ENCODE peak calls at places on chromosome 11, in eight cellular contexts. R is stimulated activated CD4-positive, alpha-beta T cell treated with anti-CD3 and anti-CD28 coated beads, Interleukin-1b, Interleukin-23, amount 100 ng/mL, for 24 hours; O is RPMI8226; V is COR-L47; T is non-pigmented ciliary epithelial cell; G is cardiac muscle cell; W is GM10248; L is anterior cingulate cortex. M is an unnamed sample.

GRCh38 chr11:39361557-39361956 is 2097.9 kb downstream of the LRRC4C start:
- DNase-seq in V (no peak), O (no peak), W (no peak), T (no peak), R (no peak), L (no peak), G (no peak), M (no peak)

GRCh38 chr11:64533501-64533900 is 57.5 kb upstream of the SLC22A12 start:
- DNase-seq in O (no peak), T (no peak), L (no peak), R (no peak), G (no peak), W (no peak), V (no peak), M (no peak)

GRCh38 chr11:131691558-131692041 is 321.2 kb downstream of the NTM start:
- DNase-seq in T (no peak), G (peak), O (peak), L (no peak), R (no peak), V (peak), W (peak), M (no peak)

GRCh38 chr11:1679881-1680280 is 17.1 kb upstream of the KRTAP5-6 start:
- DNase-seq in V (no peak), R (no peak), G (no peak), W (no peak), L (no peak), T (no peak), O (no peak), M (no peak)

GRCh38 chr11:11243790-11244469 is 109.1 kb downstream of the CSNK2A3 start:
- DNase-seq in R (no peak), W (peak), T (no peak), V (peak), G (peak), O (peak), L (no peak), M (no peak)

GRCh38 chr11:98564881-98565280 is 455.9 kb upstream of the CNTN5 start:
- DNase-seq in R (no peak), T (peak), G (no peak), O (no peak), W (no peak), L (no peak), V (no peak), M (no peak)

GRCh38 chr11:59267738-59268475 is 55.2 kb upstream of the MPEG1 start:
- DNase-seq in L (no peak), O (no peak), W (no peak), R (no peak), T (no peak), V (no peak), G (no peak), M (no peak)

GRCh38 chr11:27459191-27459590 is 13.4 kb downstream of the LGR4 start:
- DNase-seq in O (no peak), V (no peak), R (no peak), L (no peak), G (no peak), W (no peak), T (no peak), M (no peak)

GRCh38 chr11:76590631-76590950 is 80.0 kb downstream of the LRRC32 start:
- DNase-seq in R (no peak), V (no peak), O (no peak), G (no peak), L (no peak), T (no peak), W (no peak), M (no peak)

GRCh38 chr11:61091373-61092279 is 10.7 kb upstream of the CD5 start:
- DNase-seq in G (peak), L (no peak), T (peak), R (peak), V (no peak), W (peak), O (no peak), M (no peak)

GRCh38 chr11:9601041-9601875 is 27.8 kb downstream of the WEE1 start:
- DNase-seq in W (peak), R (no peak), O (peak), T (peak), L (no peak), V (no peak), G (peak), M (peak)

GRCh38 chr11:61899146-61899841 is 7.9 kb upstream of the FADS3 start:
- DNase-seq in T (no peak), O (peak), V (peak), R (peak), L (no peak), G (peak), W (peak), M (peak)

GRCh38 chr11:128903248-128904041 is 12.3 kb downstream of the KCNJ5 start:
- DNase-seq in L (no peak), V (no peak), G (no peak), O (no peak), T (no peak), W (no peak), R (no peak), M (no peak)

GRCh38 chr11:6572215-6572614 is 31.2 kb downstream of the RRP8 start:
- DNase-seq in O (no peak), T (peak), L (no peak), R (no peak), G (peak), W (no peak), V (no peak), M (no peak)

GRCh38 chr11:72039108-72039850 is 40.6 kb downstream of the IL18BP start:
- DNase-seq in L (no peak), O (no peak), R (no peak), V (no peak), W (no peak), G (peak), T (no peak), M (no peak)

GRCh38 chr11:12893787-12894672 is 115.1 kb upstream of the RASSF10 start:
- DNase-seq in G (peak), O (peak), T (peak), R (peak), V (peak), L (peak), W (peak), M (peak)

GRCh38 chr11:96219981-96220623 is 122.9 kb downstream of the MAML2 start:
- DNase-seq in V (no peak), T (no peak), W (no peak), O (no peak), L (no peak), R (no peak), G (peak), M (no peak)

GRCh38 chr11:75558939-75559843 is 2.9 kb upstream of the SERPINH1 start:
- DNase-seq in V (no peak), O (no peak), T (no peak), W (no peak), G (peak), L (no peak), R (no peak), M (no peak)

GRCh38 chr11:33956611-33957010 is 64.7 kb upstream of the LMO2 start:
- DNase-seq in V (no peak), W (no peak), O (no peak), G (no peak), T (no peak), L (no peak), R (no peak), M (no peak)

GRCh38 chr11:74470526-74470925 is 3.2 kb upstream of the KCNE3 start:
- DNase-seq in V (peak), L (no peak), T (no peak), O (no peak), G (no peak), R (no peak), W (no peak), M (no peak)

GRCh38 chr11:130121430-130121978 is 38.1 kb upstream of the ST14 start:
- DNase-seq in L (no peak), W (no peak), T (peak), G (peak), V (no peak), R (no peak), O (no peak), M (no peak)

GRCh38 chr11:119645018-119645417 is 84.0 kb downstream of the NECTIN1 start:
- DNase-seq in W (no peak), L (no peak), T (no peak), O (no peak), V (no peak), G (no peak), R (no peak), M (no peak)

GRCh38 chr11:2248242-2248641 is 22.1 kb downstream of the ASCL2 start:
- DNase-seq in W (no peak), G (no peak), L (no peak), T (no peak), V (no peak), R (no peak), O (no peak), M (no peak)

GRCh38 chr11:2540521-2541320 is 95.9 kb downstream of the KCNQ1 start:
- DNase-seq in T (no peak), V (no peak), G (no peak), O (no peak), L (no peak), R (no peak), W (no peak), M (no peak)

GRCh38 chr11:74809820-74810219 is 61.2 kb downstream of the RNF169 start:
- DNase-seq in O (no peak), T (no peak), W (no peak), G (no peak), V (no peak), R (no peak), L (no peak), M (no peak)

GRCh38 chr11:44389963-44390605 is 80.1 kb upstream of the ALX4 start:
- DNase-seq in W (no peak), T (no peak), O (no peak), R (no peak), L (no peak), G (no peak), V (no peak), M (no peak)

GRCh38 chr11:106088896-106089295 is 11.4 kb downstream of the AASDHPPT start:
- DNase-seq in G (no peak), T (peak), R (no peak), V (no peak), W (no peak), O (no peak), L (no peak), M (no peak)

GRCh38 chr11:8056810-8057463 is 24.1 kb upstream of the TUB start:
- DNase-seq in L (no peak), T (no peak), W (no peak), O (no peak), V (no peak), R (no peak), G (peak), M (no peak)

GRCh38 chr11:18490319-18490718 is 34.7 kb downstream of the LDHAL6A start:
- DNase-seq in V (no peak), W (no peak), O (no peak), R (no peak), G (no peak), L (no peak), T (no peak), M (no peak)

GRCh38 chr11:36075053-36075452 is 131.2 kb downstream of the LDLRAD3 start:
- DNase-seq in W (no peak), G (peak), T (peak), L (no peak), R (no peak), O (no peak), V (no peak), M (no peak)

GRCh38 chr11:123055132-123055924 is 6.6 kb downstream of the HSPA8 start:
- DNase-seq in G (no peak), W (no peak), R (no peak), O (no peak), T (no peak), L (no peak), V (no peak), M (no peak)